ENCODE peak calls at places on chromosomes 5 and 9, in seven cellular contexts. R is midbrain, X is naive B cell, O is myocyte, P is aorta, I is H9, E is amniotic epithelial cell. Z is an unnamed sample.

GRCh38 chr5:60332244-60333018 is 367.5 kb downstream of the DEPDC1B start:
- DNase-seq in R (no peak), X (no peak), O (peak), P (no peak), I (no peak), E (peak), Z (no peak)

GRCh38 chr9:121598167-121599000 is 53.0 kb upstream of the DAB2IP start:
- DNase-seq in R (no peak), X (no peak), O (peak), P (peak), I (peak), E (peak), Z (peak)

GRCh38 chr9:77944556-77945261 is 86.9 kb downstream of the GNAQ start:
- DNase-seq in R (no peak), X (no peak), O (no peak), P (no peak), I (no peak), E (no peak), Z (peak)

GRCh38 chr5:150774145-150774544 is 4.4 kb upstream of the SMIM3 start:
- DNase-seq in R (no peak), X (no peak), O (no peak), P (no peak), I (no peak), E (peak), Z (no peak)

GRCh38 chr5:126633552-126633951 is 32.8 kb downstream of the PHAX start:
- DNase-seq in R (no peak), X (no peak), O (no peak), P (no peak), I (no peak), E (no peak), Z (no peak)

GRCh38 chr9:7452378-7452777 is 347.2 kb downstream of the DMAC1 start:
- DNase-seq in R (no peak), X (no peak), O (peak), P (no peak), I (no peak), E (peak), Z (no peak)

GRCh38 chr5:67146574-67146973 is 50.0 kb downstream of the CD180 start:
- DNase-seq in R (no peak), X (no peak), O (no peak), P (no peak), I (no peak), E (peak), Z (no peak)

GRCh38 chr9:73038613-73039012 is 85.8 kb upstream of the ALDH1A1 start:
- DNase-seq in R (peak), X (no peak), O (peak), P (peak), I (peak), E (peak), Z (no peak)

GRCh38 chr9:36407122-36407723 is 7.2 kb upstream of the RNF38 start:
- DNase-seq in R (peak), X (peak), O (peak), P (no peak), I (peak), E (peak), Z (peak)

GRCh38 chr5:98524796-98525195 is 248.7 kb upstream of the RGMB start:
- DNase-seq in R (no peak), X (no peak), O (peak), P (no peak), I (no peak), E (no peak), Z (no peak)

GRCh38 chr5:135641329-135642178 is 62.8 kb upstream of the CXCL14 start:
- DNase-seq in R (no peak), X (no peak), O (no peak), P (no peak), I (no peak), E (no peak), Z (no peak)

GRCh38 chr9:98108540-98109031 is 10.4 kb downstream of the TRIM14 start:
- DNase-seq in R (no peak), X (peak), O (no peak), P (peak), I (no peak), E (no peak), Z (no peak)

GRCh38 chr9:134237630-134238265 is 73.4 kb upstream of the RNU6ATAC start:
- DNase-seq in R (no peak), X (no peak), O (no peak), P (no peak), I (no peak), E (no peak), Z (no peak)

GRCh38 chr5:111069839-111070238 is 1.7 kb upstream of the TSLP start:
- DNase-seq in R (no peak), X (no peak), O (peak), P (no peak), I (no peak), E (peak), Z (no peak)

GRCh38 chr9:12069366-12069765 is 623.8 kb upstream of the TYRP1 start:
- DNase-seq in R (no peak), X (no peak), O (no peak), P (no peak), I (no peak), E (no peak), Z (no peak)

GRCh38 chr9:111891910-111892499 is 4.6 kb upstream of the UGCG start:
- DNase-seq in R (no peak), X (peak), O (peak), P (no peak), I (no peak), E (peak), Z (peak)

GRCh38 chr5:171595801-171596231 is 176.4 kb downstream of the FGF18 start:
- DNase-seq in R (no peak), X (no peak), O (no peak), P (no peak), I (peak), E (peak), Z (no peak)

GRCh38 chr5:156052697-156053455 is 274.1 kb upstream of the SGCD start:
- DNase-seq in R (no peak), X (no peak), O (no peak), P (no peak), I (no peak), E (no peak), Z (no peak)

GRCh38 chr5:86977185-86977584 is 290.5 kb upstream of the RASA1 start:
- DNase-seq in R (no peak), X (no peak), O (peak), P (no peak), I (no peak), E (peak), Z (no peak)

GRCh38 chr9:80648336-80648735 is 1041.0 kb downstream of the TLE1 start:
- DNase-seq in R (no peak), X (no peak), O (peak), P (no peak), I (no peak), E (peak), Z (no peak)

GRCh38 chr5:54383225-54383624 is 72.3 kb upstream of the HSPB3 start:
- DNase-seq in R (no peak), X (no peak), O (no peak), P (no peak), I (no peak), E (peak), Z (no peak)

GRCh38 chr9:8429768-8430167 is 630.2 kb upstream of the DMAC1 start:
- DNase-seq in R (no peak), X (no peak), O (no peak), P (no peak), I (no peak), E (no peak), Z (no peak)

GRCh38 chr5:111511174-111512025 is 935 bp downstream of the STARD4 start:
- DNase-seq in R (no peak), X (no peak), O (no peak), P (no peak), I (no peak), E (peak), Z (peak)

GRCh38 chr9:135965124-135965756 is 4.1 kb upstream of the UBAC1 start:
- DNase-seq in R (no peak), X (no peak), O (no peak), P (no peak), I (no peak), E (no peak), Z (no peak)

GRCh38 chr5:120174089-120174488 is 290.0 kb upstream of the PRR16 start:
- DNase-seq in R (no peak), X (no peak), O (no peak), P (no peak), I (no peak), E (no peak), Z (no peak)

GRCh38 chr5:73605223-73606087 is 20.5 kb upstream of the ARHGEF28 start:
- DNase-seq in R (no peak), X (no peak), O (no peak), P (no peak), I (no peak), E (peak), Z (no peak)

GRCh38 chr9:112421771-112422222 is 41.9 kb downstream of the HSDL2 start:
- DNase-seq in R (no peak), X (no peak), O (peak), P (no peak), I (no peak), E (peak), Z (no peak)

GRCh38 chr5:75756191-75756590 is 39.0 kb upstream of the POC5 start:
- DNase-seq in R (no peak), X (no peak), O (no peak), P (no peak), I (no peak), E (peak), Z (peak)

GRCh38 chr5:164357405-164358033 is 852.1 kb downstream of the MAT2B start:
- DNase-seq in R (no peak), X (no peak), O (no peak), P (no peak), I (no peak), E (no peak), Z (no peak)

GRCh38 chr9:6838158-6838557 is 80.4 kb downstream of the KDM4C start:
- DNase-seq in R (no peak), X (no peak), O (no peak), P (no peak), I (no peak), E (no peak), Z (no peak)

GRCh38 chr5:173718469-173718868 is 102.0 kb upstream of the BOD1 start:
- DNase-seq in R (no peak), X (no peak), O (no peak), P (peak), I (no peak), E (no peak), Z (no peak)

GRCh38 chr9:116589392-116590354 is 97.4 kb upstream of the TRIM32 start:
- DNase-seq in R (no peak), X (no peak), O (no peak), P (no peak), I (peak), E (peak), Z (peak)